ENCODE peak calls at places on chromosome 10, in ten cellular contexts. S is fibroblast of the aortic adventitia; I is colonic mucosa; H is breast epithelium; U is mesothelial cell of epicardium; G is lung; Z is astrocyte; C is dorsolateral prefrontal cortex; B is CD8-positive, alpha-beta T cell; O is ovary. K is an unnamed sample.

GRCh38 chr10:52318136-52318810 is 4.2 kb downstream of the DKK1 start:
- DNase-seq in U (no peak), G (no peak), O (no peak), B (no peak), C (no peak), H (no peak), I (no peak), Z (peak), S (peak), K (no peak)

GRCh38 chr10:105071980-105072379 is 430.9 kb downstream of the SORCS3 start:
- DNase-seq in Z (no peak), G (no peak), I (no peak), H (no peak), C (no peak), O (no peak), S (no peak), U (no peak), B (no peak), K (no peak)

GRCh38 chr10:80579370-80579769 is 41.7 kb downstream of the SH2D4B start:
- DNase-seq in O (no peak), H (no peak), Z (no peak), G (no peak), I (peak), C (no peak), B (no peak), U (peak), S (no peak), K (no peak)

GRCh38 chr10:16853201-16853600 is 36.0 kb upstream of the RSU1 start:
- DNase-seq in Z (peak), C (no peak), B (no peak), I (no peak), O (no peak), U (no peak), H (no peak), S (peak), G (no peak), K (no peak)

GRCh38 chr10:127433951-127434350 is 115.2 kb upstream of the NPS start:
- DNase-seq in G (no peak), S (no peak), C (no peak), I (no peak), Z (no peak), H (no peak), U (no peak), O (no peak), B (no peak), K (no peak)

GRCh38 chr10:63200416-63200815 is 67.3 kb downstream of the NRBF2 start:
- DNase-seq in H (no peak), I (no peak), G (no peak), O (no peak), U (no peak), Z (no peak), B (no peak), S (no peak), C (no peak), K (no peak)

GRCh38 chr10:27433976-27434375 is 70.1 kb upstream of the RAB18 start:
- DNase-seq in B (no peak), H (no peak), O (no peak), I (no peak), Z (no peak), G (no peak), U (no peak), C (no peak), S (no peak), K (no peak)

GRCh38 chr10:132526676-132527075 is 10.9 kb upstream of the INPP5A start:
- DNase-seq in C (no peak), B (no peak), H (peak), I (no peak), U (no peak), S (no peak), Z (peak), O (no peak), G (no peak), K (no peak)

GRCh38 chr10:71255817-71256660 is 43.7 kb downstream of the UNC5B start:
- DNase-seq in C (no peak), I (peak), U (no peak), B (no peak), H (no peak), G (peak), Z (peak), S (peak), O (no peak), K (no peak)

GRCh38 chr10:119652361-119652760 is 1.2 kb downstream of the BAG3 start:
- DNase-seq in G (no peak), O (no peak), U (no peak), S (peak), I (peak), B (no peak), Z (peak), H (no peak), C (no peak), K (no peak)

GRCh38 chr10:38016354-38016753 is 5.9 kb downstream of the ZNF33A start:
- DNase-seq in S (no peak), H (no peak), G (no peak), U (no peak), I (no peak), O (no peak), Z (no peak), C (no peak), B (no peak), K (no peak)

GRCh38 chr10:111098679-111099437 is 22.0 kb downstream of the ADRA2A start:
- DNase-seq in B (peak), H (no peak), U (no peak), C (no peak), Z (no peak), G (no peak), O (no peak), I (no peak), S (peak), K (no peak)

GRCh38 chr10:97708976-97709745 is 4.4 kb upstream of the MARVELD1 start:
- DNase-seq in U (peak), Z (peak), C (peak), S (peak), H (peak), G (peak), B (peak), I (peak), O (peak), K (no peak)

GRCh38 chr10:77869626-77870420 is 56.7 kb downstream of the DLG5 start:
- DNase-seq in I (no peak), G (no peak), C (no peak), Z (peak), H (no peak), U (no peak), O (no peak), B (no peak), S (peak), K (no peak)

GRCh38 chr10:31413325-31413724 is 94.3 kb downstream of the ZEB1 start:
- DNase-seq in Z (peak), C (no peak), G (no peak), O (no peak), B (no peak), H (no peak), S (peak), I (no peak), U (no peak), K (no peak)

GRCh38 chr10:11164806-11165590 is 147.3 kb downstream of the CELF2 start:
- DNase-seq in G (peak), I (peak), H (no peak), Z (peak), C (peak), B (peak), O (peak), S (peak), U (no peak), K (peak)

GRCh38 chr10:79422178-79422892 is 23.1 kb downstream of the ZCCHC24 start:
- DNase-seq in I (no peak), U (no peak), G (no peak), H (no peak), B (no peak), O (peak), S (peak), C (no peak), Z (peak), K (no peak)

GRCh38 chr10:128929905-128930304 is 537.1 kb upstream of the MGMT start:
- DNase-seq in I (no peak), Z (no peak), S (no peak), H (no peak), G (no peak), C (no peak), B (no peak), U (no peak), O (no peak), K (no peak)

DNA sequence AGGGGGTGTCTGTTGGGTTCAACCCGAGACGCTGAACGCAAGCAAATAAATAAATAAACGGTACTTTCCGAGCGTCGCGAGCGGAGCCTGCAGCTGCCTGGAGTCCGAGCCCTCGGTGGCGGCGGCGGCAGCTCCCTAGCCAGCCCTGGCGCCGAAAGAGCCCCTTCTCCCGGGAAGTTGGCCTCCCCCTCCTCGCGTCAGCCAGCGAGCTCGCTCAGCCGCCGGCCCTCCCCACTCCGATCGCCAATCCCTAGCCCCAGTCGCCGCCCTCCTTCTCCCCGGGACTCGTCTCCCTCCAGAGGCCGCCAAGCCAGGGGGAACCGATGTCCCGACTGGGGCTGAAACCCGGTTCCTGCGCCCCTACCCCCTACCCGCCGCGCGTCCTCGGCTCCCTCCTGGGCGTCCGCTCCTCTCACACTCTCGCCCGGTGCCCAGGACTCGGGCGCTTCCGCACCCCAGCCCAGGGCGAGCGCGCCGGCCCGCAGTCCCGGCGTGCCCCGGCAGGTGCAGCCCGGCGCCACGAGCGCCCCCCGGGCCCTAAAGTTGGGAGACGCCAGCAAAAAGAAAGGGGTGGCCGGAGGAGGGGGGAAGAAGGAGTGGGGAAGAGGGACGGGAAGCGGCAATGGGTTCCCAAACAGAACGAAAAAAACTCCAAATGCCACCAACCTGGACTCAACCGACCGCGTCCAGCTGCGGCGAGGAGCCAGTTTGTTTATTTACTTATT is at the start of gene GFRA1:
- DNase-seq in H (peak), U (peak), C (peak), B (no peak), G (no peak), I (no peak), Z (no peak), S (no peak), O (peak), K (no peak)
- TF ChIP-seq CTCF in H (no peak), U (peak), C (no peak), B (no peak), G (no peak), I (no peak), Z (no peak), S (no peak), O (peak), K (no peak)

GRCh38 chr10:102629661-102630614 is 14.3 kb upstream of the TRIM8 start:
- DNase-seq in S (peak), O (no peak), H (no peak), G (no peak), C (no peak), Z (peak), U (no peak), B (no peak), I (no peak), K (no peak)

GRCh38 chr10:102627446-102628293 is 16.6 kb upstream of the TRIM8 start:
- DNase-seq in H (no peak), O (no peak), I (no peak), B (no peak), U (no peak), Z (peak), G (no peak), C (no peak), S (peak), K (no peak)

GRCh38 chr10:102630663-102631062 is 13.6 kb upstream of the TRIM8 start:
- DNase-seq in U (no peak), C (no peak), B (no peak), G (no peak), H (no peak), I (no peak), O (no peak), S (no peak), Z (no peak), K (no peak)

GRCh38 chr10:102627141-102627445 is 17.2 kb upstream of the TRIM8 start:
- DNase-seq in S (no peak), H (no peak), O (no peak), G (no peak), I (no peak), Z (no peak), U (no peak), B (no peak), C (no peak), K (no peak)

DNA sequence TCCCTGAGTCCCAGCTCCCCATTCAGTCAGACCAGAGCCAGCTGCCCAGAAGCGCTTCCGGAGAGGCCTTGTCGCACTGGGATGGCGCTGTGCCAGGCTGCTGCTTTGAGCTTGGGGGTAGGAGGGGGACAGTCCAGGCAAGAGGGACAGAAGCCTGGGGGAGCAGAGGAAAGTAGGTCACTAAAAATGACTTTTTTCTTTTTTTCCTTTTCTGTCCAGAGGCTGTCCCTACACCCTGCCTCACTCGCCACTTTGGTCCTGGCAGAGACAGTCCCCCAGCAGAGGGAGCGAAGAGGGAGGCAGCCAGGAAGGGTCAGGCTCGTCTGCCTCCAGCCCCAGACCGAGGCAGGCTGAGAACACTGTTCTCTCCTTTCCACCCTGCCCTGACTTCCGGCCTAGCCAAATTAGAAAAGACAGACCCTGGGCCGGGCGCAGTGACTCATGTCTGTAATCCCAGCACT is 15.8 kb upstream of the TRIM8 start:
- DNase-seq in G (no peak), Z (no peak), O (no peak), S (no peak), U (no peak), B (no peak), C (peak), I (no peak), H (no peak), K (no peak)
- TF ChIP-seq CTCF in G (no peak), Z (no peak), O (no peak), S (no peak), U (no peak), B (no peak), C (peak), I (no peak), H (no peak), K (no peak)

DNA sequence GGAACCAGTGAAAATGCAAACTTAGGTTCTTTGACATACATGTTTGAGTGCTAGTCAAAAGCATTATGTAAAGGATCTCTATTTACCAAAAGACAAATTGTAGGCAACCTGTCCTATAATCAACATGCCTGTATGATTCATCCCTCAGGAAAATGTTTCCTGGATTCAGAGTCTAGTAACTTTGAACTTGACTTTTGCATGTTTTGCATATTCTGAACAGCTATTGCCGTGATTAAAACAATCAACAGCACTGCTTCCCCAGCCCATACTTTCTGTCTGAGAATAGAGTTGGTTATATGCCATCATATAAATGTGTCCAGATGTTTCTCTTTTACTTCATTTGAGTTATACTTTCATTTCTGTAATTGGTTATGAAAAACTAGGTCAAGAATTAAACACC is 83.5 kb downstream of the ZMYND11 start:
- DNase-seq in U (no peak), G (no peak), Z (peak), B (no peak), I (no peak), O (no peak), S (peak), C (no peak), H (no peak), K (no peak)
- TF ChIP-seq CTCF in U (no peak), G (no peak), Z (no peak), B (no peak), I (no peak), O (no peak), S (no peak), C (no peak), H (no peak), K (no peak)

GRCh38 chr10:29923416-29923970 is 135.9 kb downstream of the JCAD start:
- DNase-seq in B (no peak), G (no peak), H (no peak), O (no peak), U (no peak), S (no peak), I (no peak), Z (no peak), C (no peak), K (no peak)

GRCh38 chr10:29929006-29929405 is 130.4 kb downstream of the JCAD start:
- DNase-seq in U (no peak), C (no peak), B (no peak), G (no peak), O (no peak), I (no peak), H (no peak), S (no peak), Z (no peak), K (no peak)

GRCh38 chr10:29925771-29926345 is 133.5 kb downstream of the JCAD start:
- DNase-seq in B (no peak), I (no peak), Z (no peak), H (no peak), U (no peak), C (no peak), S (no peak), G (no peak), O (no peak), K (no peak)

GRCh38 chr10:29924436-29924835 is 134.9 kb downstream of the JCAD start:
- DNase-seq in G (no peak), O (no peak), S (no peak), C (no peak), Z (no peak), U (no peak), I (no peak), H (no peak), B (no peak), K (no peak)

DNA sequence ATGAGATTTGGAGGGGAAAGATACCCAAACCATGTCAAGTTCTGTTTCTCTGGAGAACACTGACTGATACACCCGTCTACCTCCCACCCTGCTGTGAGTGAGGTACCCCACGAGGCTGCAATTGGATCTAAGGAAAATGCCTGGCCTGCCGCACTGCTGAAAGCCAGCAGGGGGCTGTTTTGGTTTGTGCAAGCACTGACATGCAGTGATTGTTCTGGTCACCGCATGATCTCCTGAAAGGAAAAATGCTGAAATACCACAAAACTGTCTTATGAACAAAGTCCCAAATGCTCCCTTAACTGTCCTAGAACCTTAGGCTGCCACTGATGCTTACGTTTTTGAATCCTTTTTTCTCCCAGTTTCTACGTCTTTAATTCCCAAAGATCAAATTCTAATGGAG is 132.7 kb downstream of the JCAD start:
- DNase-seq in O (peak), G (no peak), C (no peak), U (no peak), S (peak), B (no peak), H (no peak), Z (peak), I (no peak), K (no peak)
- TF ChIP-seq CTCF in O (no peak), G (no peak), C (peak), U (peak), S (peak), B (no peak), H (peak), Z (peak), I (no peak), K (no peak)

GRCh38 chr10:64261092-64261491 is 739.9 kb downstream of the REEP3 start:
- DNase-seq in I (no peak), O (no peak), U (no peak), H (no peak), C (no peak), Z (no peak), B (no peak), S (no peak), G (no peak), K (no peak)
- TF ChIP-seq CTCF in I (no peak), O (no peak), U (no peak), H (no peak), C (no peak), Z (no peak), B (no peak), S (no peak), G (no peak), K (no peak)

DNA sequence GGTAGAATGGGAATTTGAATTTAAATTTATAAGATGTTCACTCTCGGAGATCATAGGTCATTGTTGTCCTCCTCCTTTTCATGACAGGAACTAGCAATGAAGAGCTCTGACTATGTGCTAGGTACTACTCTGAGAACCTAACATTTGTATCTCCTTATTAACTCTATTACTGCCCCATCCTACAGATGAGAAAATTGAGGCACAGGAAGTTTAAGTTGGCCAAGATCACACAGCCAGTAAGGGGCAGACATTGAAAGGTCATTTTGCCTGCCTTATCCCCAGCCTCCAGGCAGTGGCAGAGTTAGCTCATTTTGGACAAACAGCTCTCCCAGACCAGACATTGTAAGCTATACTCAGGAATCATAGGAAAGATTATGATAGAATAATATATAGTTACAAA is 6.0 kb downstream of the SRGN start:
- DNase-seq in C (no peak), S (peak), O (no peak), B (no peak), H (no peak), G (no peak), U (no peak), Z (no peak), I (no peak), K (no peak)
- TF ChIP-seq CTCF in C (no peak), S (peak), O (no peak), B (no peak), H (no peak), G (no peak), U (no peak), Z (no peak), I (no peak), K (no peak)

GRCh38 chr10:131043039-131043691 is 268.4 kb downstream of the TCERG1L start:
- DNase-seq in O (no peak), S (no peak), H (no peak), Z (no peak), U (no peak), B (no peak), C (no peak), G (no peak), I (no peak), K (no peak)
- TF ChIP-seq CTCF in O (no peak), S (no peak), H (no peak), Z (no peak), U (no peak), B (no peak), C (no peak), G (no peak), I (no peak), K (no peak)

DNA sequence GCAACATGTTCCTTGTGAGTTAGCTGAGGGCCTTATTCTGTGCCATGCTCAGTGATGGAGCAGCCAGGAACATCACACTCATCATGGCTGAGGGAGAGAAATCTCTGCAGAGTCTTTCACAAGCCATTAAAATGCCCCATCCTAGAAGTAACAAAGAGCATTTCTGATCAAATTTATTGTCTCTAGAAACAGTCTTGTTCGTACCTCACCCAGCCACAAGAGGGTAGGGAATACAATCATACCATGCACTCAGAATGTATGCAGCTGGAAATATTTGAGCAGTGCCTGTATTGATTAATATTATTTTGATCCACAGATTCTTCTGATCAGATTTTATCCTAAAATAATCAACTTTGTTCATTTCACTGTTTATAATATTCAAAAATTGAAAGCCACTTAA is 17.3 kb downstream of the VPS26A start:
- DNase-seq in H (no peak), C (no peak), I (no peak), S (no peak), B (no peak), O (no peak), Z (no peak), G (no peak), U (no peak), K (no peak)
- TF ChIP-seq CTCF in H (no peak), C (no peak), I (no peak), S (no peak), B (no peak), O (no peak), Z (no peak), G (no peak), U (no peak), K (no peak)

GRCh38 chr10:125639846-125640245 is 43.1 kb downstream of the TEX36 start:
- DNase-seq in O (no peak), H (no peak), U (no peak), I (no peak), C (no peak), G (no peak), S (peak), Z (no peak), B (no peak), K (no peak)
- TF ChIP-seq CTCF in O (no peak), H (no peak), U (no peak), I (no peak), C (no peak), G (no peak), S (no peak), Z (no peak), B (no peak), K (no peak)

K was measured in natural killer cell.